ENCODE peak calls at places on chromosomes 13 and 19, in nine cellular contexts. S, F, N, L, R, Y, T, K and P are unnamed samples.

GRCh38 chr13:38826182-38826813 is 139.4 kb downstream of the FREM2 start:
- DNase-seq in S (no peak), F (no peak), N (no peak), L (no peak), R (no peak), Y (no peak), T (no peak), K (no peak), P (no peak)

GRCh38 chr13:73781384-73781783 is 352.8 kb downstream of the KLF12 start:
- DNase-seq in S (no peak), F (no peak), N (no peak), L (no peak), R (no peak), Y (no peak), T (no peak), K (no peak), P (no peak)

GRCh38 chr13:73073050-73073449 is 14.2 kb downstream of the KLF5 start:
- DNase-seq in S (no peak), F (no peak), N (no peak), L (no peak), R (no peak), Y (no peak), T (no peak), K (no peak), P (no peak)

GRCh38 chr13:110233181-110233641 is 73.7 kb downstream of the COL4A1 start:
- DNase-seq in S (no peak), F (no peak), N (peak), L (no peak), R (peak), Y (peak), T (peak), K (no peak), P (peak)

GRCh38 chr13:91154954-91155353 is 192.5 kb upstream of the MIR17HG start:
- DNase-seq in S (no peak), F (no peak), N (no peak), L (no peak), R (no peak), Y (no peak), T (no peak), K (no peak), P (no peak)

GRCh38 chr13:111117289-111117688 is 2.2 kb downstream of the ARHGEF7 start:
- DNase-seq in S (no peak), F (no peak), N (peak), L (no peak), R (no peak), Y (no peak), T (no peak), K (no peak), P (no peak)

GRCh38 chr13:25489238-25489637 is 117.5 kb downstream of the ATP8A2 start:
- DNase-seq in S (no peak), F (no peak), N (no peak), L (no peak), R (no peak), Y (no peak), T (no peak), K (no peak), P (no peak)

GRCh38 chr19:47094557-47095517 is 18.7 kb downstream of the ZC3H4 start:
- DNase-seq in S (peak), F (no peak), N (no peak), L (no peak), R (no peak), Y (no peak), T (no peak), K (peak), P (no peak)

GRCh38 chr13:57988276-57988675 is 356.7 kb downstream of the PCDH17 start:
- DNase-seq in S (no peak), F (no peak), N (no peak), L (no peak), R (no peak), Y (no peak), T (no peak), K (no peak), P (no peak)

GRCh38 chr19:52602931-52603330 is 32.8 kb downstream of the ZNF701 start:
- DNase-seq in S (no peak), F (no peak), N (no peak), L (no peak), R (no peak), Y (no peak), T (no peak), K (no peak), P (no peak)
- H3K27ac ChIP-seq in S (peak), F (no peak), N (no peak), L (no peak), R (no peak), Y (no peak), T (peak), K (no peak), P (peak)

GRCh38 chr19:42078058-42078457 is 2.1 kb downstream of the ZNF574 start:
- DNase-seq in S (no peak), F (no peak), N (no peak), L (no peak), R (no peak), Y (no peak), T (no peak), K (no peak), P (no peak)
- H3K4me3 ChIP-seq in S (no peak), F (peak), N (no peak), L (no peak), R (no peak), Y (peak), T (no peak), K (no peak), P (no peak)

GRCh38 chr19:751501-752341 is 809 bp downstream of the MISP start:
- DNase-seq in S (peak), F (no peak), N (peak), L (no peak), R (peak), Y (peak), T (no peak), K (no peak), P (no peak)

GRCh38 chr19:750640-751423 is at the start of gene MISP:
- DNase-seq in S (peak), F (no peak), N (no peak), L (no peak), R (no peak), Y (no peak), T (no peak), K (no peak), P (no peak)

GRCh38 chr19:755063-755462 is 4.2 kb downstream of the MISP start:
- DNase-seq in S (peak), F (no peak), N (no peak), L (no peak), R (no peak), Y (no peak), T (no peak), K (no peak), P (no peak)

GRCh38 chr19:754530-754929 is 3.6 kb downstream of the MISP start:
- DNase-seq in S (peak), F (no peak), N (no peak), L (no peak), R (no peak), Y (no peak), T (no peak), K (no peak), P (no peak)

GRCh38 chr19:752652-753517 is 2.0 kb downstream of the MISP start:
- DNase-seq in S (peak), F (no peak), N (peak), L (no peak), R (peak), Y (peak), T (no peak), K (no peak), P (no peak)
- H3K27ac ChIP-seq in S (peak), F (peak), N (peak), L (no peak), R (peak), Y (peak), T (no peak), K (no peak), P (no peak)

DNA sequence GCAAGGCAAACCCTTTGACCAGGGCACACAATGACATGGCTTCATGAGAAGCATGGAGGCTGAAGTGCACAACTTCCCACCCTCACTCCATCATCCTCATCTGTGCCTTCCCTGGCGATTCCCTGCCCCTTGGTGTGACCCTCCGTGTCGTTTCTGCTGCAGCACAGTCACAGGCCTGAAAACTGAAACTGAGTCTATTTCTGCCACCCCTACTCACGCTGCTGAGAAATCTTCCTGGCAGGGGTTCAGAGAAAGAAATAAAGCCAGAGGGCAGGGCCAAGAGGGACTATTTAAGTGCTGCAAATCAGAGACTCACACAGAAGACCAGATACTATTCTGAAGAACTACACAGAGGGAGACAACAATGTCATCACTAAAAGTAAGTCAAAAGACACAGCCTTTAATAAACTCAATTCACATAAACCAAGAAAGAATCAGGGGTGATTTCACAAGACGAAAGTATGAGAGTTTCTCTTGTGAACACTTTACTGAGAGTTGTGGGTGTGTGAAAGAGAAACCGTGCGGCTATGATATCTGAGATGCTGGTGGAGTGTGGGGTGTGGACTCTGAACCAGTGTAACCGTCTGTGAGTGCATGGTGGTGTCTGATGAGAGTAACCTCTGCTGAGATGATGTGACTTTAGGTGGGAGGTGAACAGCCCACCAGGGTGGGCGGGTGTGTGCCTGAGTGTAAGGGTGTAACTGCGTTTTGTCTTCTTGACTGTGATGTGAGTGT is 23.5 kb downstream of the LGALS16 start:
- DNase-seq in S (no peak), F (no peak), N (no peak), L (no peak), R (no peak), Y (no peak), T (no peak), K (no peak), P (no peak)
- H3K4me3 ChIP-seq in S (no peak), F (no peak), N (no peak), L (peak), R (no peak), Y (no peak), T (no peak), K (no peak), P (no peak)

DNA sequence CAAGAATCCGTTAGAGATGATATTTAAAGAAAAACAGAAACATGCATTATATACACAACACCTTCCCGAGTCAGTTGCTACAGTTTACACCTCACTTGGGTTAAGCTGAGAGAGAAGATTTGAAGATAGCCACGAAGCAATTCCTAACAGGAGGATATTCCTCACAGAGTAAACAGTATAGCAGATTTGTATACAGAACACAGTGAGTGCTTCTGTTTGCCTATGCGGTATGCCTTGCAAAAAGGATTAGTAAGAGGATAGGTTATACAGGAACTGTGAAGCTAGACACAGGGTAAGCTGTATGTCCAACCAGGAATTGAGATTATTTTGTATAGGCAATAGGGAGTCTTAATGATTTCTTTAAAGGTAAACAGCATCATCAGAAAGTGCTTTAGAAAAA is 471.8 kb downstream of the LIG4 start:
- DNase-seq in S (no peak), F (no peak), N (no peak), L (no peak), R (peak), Y (peak), T (no peak), K (no peak), P (no peak)
- H3K27ac ChIP-seq in S (no peak), F (no peak), N (no peak), L (no peak), R (no peak), Y (no peak), T (no peak), K (no peak), P (no peak)

GRCh38 chr19:44822177-44822576 is 13.3 kb downstream of the BCAM start:
- DNase-seq in S (no peak), F (no peak), N (no peak), L (no peak), R (no peak), Y (no peak), T (peak), K (no peak), P (no peak)
- H3K4me3 ChIP-seq in S (no peak), F (no peak), N (no peak), L (no peak), R (no peak), Y (no peak), T (peak), K (no peak), P (peak)

DNA sequence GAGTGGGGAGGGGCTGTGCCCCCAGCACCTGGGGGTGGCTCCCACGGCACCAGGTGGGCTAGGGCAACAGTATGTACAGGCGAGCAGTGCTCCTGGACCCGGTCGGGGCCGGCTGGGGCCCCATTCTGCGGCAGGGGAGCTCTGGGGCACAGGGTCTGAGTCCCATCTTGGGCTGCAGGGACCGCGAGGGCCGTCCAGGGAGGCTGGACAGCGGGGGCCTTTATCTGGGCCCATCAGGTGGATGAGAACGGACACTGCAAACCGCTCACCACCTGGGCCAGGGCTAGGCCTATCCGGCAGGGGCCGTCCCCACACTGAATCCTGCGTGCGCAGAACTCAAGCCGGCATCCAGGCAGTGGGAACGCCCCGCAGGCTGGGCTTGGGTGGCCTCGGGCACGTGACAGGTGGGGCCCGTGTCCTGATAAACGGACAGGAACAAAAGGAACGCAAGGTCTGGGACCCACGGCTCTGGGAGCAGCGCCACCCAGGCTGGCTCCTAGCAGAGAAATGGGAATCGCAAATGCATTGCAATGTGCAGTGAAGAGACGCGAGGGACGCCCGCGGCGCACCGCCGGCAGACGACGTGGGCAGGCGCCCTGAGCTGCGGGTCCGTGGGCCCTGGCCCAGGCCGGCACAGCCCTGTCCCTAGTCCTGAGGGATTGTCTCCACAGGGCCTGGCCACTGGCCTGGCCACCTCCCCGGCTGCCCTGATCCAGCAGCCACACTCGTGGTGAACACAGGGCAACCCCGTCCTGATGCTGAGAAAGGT is 29.7 kb downstream of the BTBD2 start:
- DNase-seq in S (no peak), F (no peak), N (no peak), L (no peak), R (no peak), Y (no peak), T (no peak), K (no peak), P (no peak)
- H3K27ac ChIP-seq in S (no peak), F (peak), N (no peak), L (no peak), R (no peak), Y (no peak), T (no peak), K (no peak), P (no peak)

GRCh38 chr13:114065926-114066774 is 66.3 kb downstream of the RASA3 start:
- DNase-seq in S (peak), F (no peak), N (no peak), L (no peak), R (no peak), Y (no peak), T (no peak), K (no peak), P (no peak)

GRCh38 chr13:114062754-114063153 is 69.7 kb downstream of the RASA3 start:
- DNase-seq in S (no peak), F (no peak), N (no peak), L (no peak), R (no peak), Y (no peak), T (no peak), K (no peak), P (no peak)

GRCh38 chr13:114063545-114064515 is 68.6 kb downstream of the RASA3 start:
- DNase-seq in S (peak), F (no peak), N (peak), L (no peak), R (peak), Y (no peak), T (peak), K (no peak), P (peak)

GRCh38 chr13:114065141-114065925 is 67.1 kb downstream of the RASA3 start:
- DNase-seq in S (peak), F (no peak), N (peak), L (peak), R (peak), Y (peak), T (peak), K (no peak), P (peak)

GRCh38 chr13:114064516-114065140 is 67.8 kb downstream of the RASA3 start:
- DNase-seq in S (peak), F (peak), N (peak), L (no peak), R (peak), Y (no peak), T (no peak), K (no peak), P (no peak)
- H3K4me3 ChIP-seq in S (peak), F (peak), N (peak), L (peak), R (peak), Y (peak), T (peak), K (no peak), P (peak)

DNA sequence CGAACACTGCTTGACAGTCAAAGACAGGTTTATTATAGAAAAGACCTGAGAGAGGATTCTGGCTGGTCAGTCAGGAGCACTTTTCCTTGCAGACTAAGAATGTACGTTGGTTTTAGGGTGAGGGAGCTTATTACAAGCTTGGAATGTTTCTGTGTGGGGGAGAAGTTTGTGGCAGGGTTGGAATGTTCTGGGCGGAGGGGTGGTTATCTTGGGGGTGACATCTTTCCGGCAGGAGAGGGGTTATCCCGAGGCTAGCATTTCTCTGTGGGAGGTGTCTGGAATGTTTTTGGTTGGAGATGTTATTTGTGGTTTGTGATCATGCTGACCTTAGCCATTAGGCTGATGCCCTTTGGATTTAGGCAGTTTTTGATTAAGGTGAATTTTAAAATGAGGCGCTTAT is 61.8 kb downstream of the ZNF136 start:
- DNase-seq in S (no peak), F (no peak), N (no peak), L (no peak), R (no peak), Y (no peak), T (no peak), K (no peak), P (no peak)
- H3K27ac ChIP-seq in S (no peak), F (no peak), N (no peak), L (no peak), R (no peak), Y (no peak), T (no peak), K (no peak), P (no peak)